ENCODE peak calls at places on chromosomes 12 and 14, in eight cellular contexts. V, W, Q, S, F, T, B and N are unnamed samples. For H3K36me3, the result is how much of the 10 kb centered on the place peaks cover.

GRCh38 chr14:101520621-101521305 is 40.5 kb upstream of the DIO3 start:
- DNase-seq in B (peak), W (no peak), S (no peak), Q (peak), V (no peak), F (peak), T (no peak), N (no peak)

GRCh38 chr12:49707127-49707811 is at the start of gene FMNL3:
- DNase-seq in V (peak), S (peak), W (peak), T (peak), Q (peak), F (peak), B (peak), N (peak)

GRCh38 chr14:79051009-79051710 is 881.0 kb downstream of the NRXN3 start:
- DNase-seq in S (no peak), T (no peak), V (no peak), F (no peak), W (no peak), Q (no peak), B (no peak), N (no peak)

GRCh38 chr14:76386922-76387782 is 11.2 kb downstream of the ESRRB start:
- DNase-seq in T (peak), B (peak), F (peak), V (peak), Q (no peak), S (peak), W (peak), N (no peak)

GRCh38 chr12:101612162-101612916 is 17.6 kb downstream of the MYBPC1 start:
- DNase-seq in V (no peak), B (no peak), F (no peak), T (no peak), W (no peak), Q (no peak), S (no peak), N (no peak)

GRCh38 chr14:54322668-54323380 is 74.0 kb upstream of the CDKN3 start:
- DNase-seq in Q (no peak), V (no peak), S (no peak), W (no peak), T (no peak), F (no peak), B (no peak), N (no peak)

GRCh38 chr14:96126339-96126770 is 78.3 kb upstream of the BDKRB2 start:
- DNase-seq in B (no peak), S (no peak), W (no peak), Q (no peak), F (no peak), V (no peak), T (no peak), N (no peak)

GRCh38 chr12:107731376-107731775 is 29.6 kb downstream of the PRDM4 start:
- DNase-seq in V (no peak), T (no peak), W (no peak), S (no peak), F (no peak), Q (no peak), B (no peak), N (no peak)

GRCh38 chr12:47935196-47935595 is 28.2 kb upstream of the TMEM106C start:
- DNase-seq in Q (peak), V (no peak), F (peak), S (peak), B (peak), T (no peak), W (peak), N (no peak)

GRCh38 chr14:61547186-61548121 is 147.9 kb upstream of the HIF1A start:
- DNase-seq in W (no peak), Q (no peak), V (no peak), S (no peak), T (no peak), B (no peak), F (no peak), N (peak)

GRCh38 chr14:52874389-52874788 is 76.5 kb downstream of the FERMT2 start:
- DNase-seq in W (no peak), S (no peak), F (no peak), B (no peak), T (no peak), V (no peak), Q (no peak), N (no peak)
- TF ChIP-seq EP300 in W (no peak), S (no peak), F (no peak), B (no peak), T (no peak), V (no peak), Q (no peak), N (no peak)

DNA sequence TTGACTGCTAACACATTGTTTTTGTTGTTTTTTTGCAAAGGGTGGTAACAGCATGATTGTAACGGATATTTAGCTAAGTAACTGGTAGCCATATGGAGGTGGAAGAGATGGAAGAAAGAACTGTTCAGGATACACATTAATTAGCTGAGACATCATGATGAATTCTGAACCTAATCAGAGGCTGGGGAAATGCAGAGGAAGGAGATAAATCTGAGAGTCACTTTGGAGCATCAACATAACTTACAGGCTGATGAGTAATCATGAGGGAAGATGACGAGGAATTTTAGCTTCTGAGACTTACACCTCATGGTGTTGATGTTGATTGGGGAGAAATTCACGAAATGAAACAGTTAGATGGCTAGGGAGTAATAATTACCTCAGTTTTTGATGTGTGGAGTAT is 62.3 kb downstream of the NIN start:
- DNase-seq in Q (no peak), W (no peak), F (no peak), V (no peak), T (no peak), S (no peak), B (no peak), N (no peak)
- H3K36me3 ChIP-seq in Q (under half), W (half or more), F (half or more), V (under half), T (under half), S (under half), B (half or more), N (half or more)

DNA sequence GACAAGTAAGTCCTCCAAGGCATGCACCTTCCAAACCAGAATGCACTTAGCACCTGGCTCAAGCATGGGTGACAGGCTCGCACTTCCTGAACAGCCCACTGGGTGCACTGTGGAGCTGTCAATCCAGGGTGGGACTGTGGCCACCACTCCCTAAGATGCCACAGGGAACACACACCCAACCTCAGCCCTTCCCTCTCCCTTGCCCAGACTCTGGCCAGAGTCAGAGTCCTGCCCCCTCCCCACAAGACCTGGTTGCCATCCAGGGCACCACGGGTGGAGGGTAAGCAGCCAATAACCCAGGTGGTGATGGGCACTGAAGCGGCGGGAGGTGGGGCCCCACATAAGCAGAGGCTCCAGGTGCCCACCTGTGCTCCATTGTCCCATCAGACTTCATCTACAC is 160.6 kb downstream of the MYRFL start:
- DNase-seq in Q (no peak), B (no peak), V (peak), F (no peak), S (peak), W (no peak), T (peak), N (no peak)
- TF ChIP-seq EP300 in Q (no peak), B (no peak), V (no peak), F (no peak), S (no peak), W (no peak), T (no peak), N (no peak)

GRCh38 chr12:6861391-6861790 is 5.9 kb upstream of the TPI1 start:
- DNase-seq in S (no peak), Q (no peak), T (no peak), V (no peak), B (no peak), W (no peak), F (no peak), N (no peak)
- H3K36me3 ChIP-seq in S (half or more), Q (under half), T (under half), V (half or more), B (half or more), W (half or more), F (half or more), N (half or more)